ENCODE peak calls at places on chromosomes 11 and 22, in six cellular contexts. One of them, this sample, is unnamed.

GRCh38 chr11:130873766-130874165 is 42.5 kb downstream of the SNX19 start:
- DNase-seq in IMR-90: peak; percentile 76
- DNase-seq in heart left ventricle: no peak
- DNase-seq in A549: no peak
- DNase-seq in HCT116: no peak
- DNase-seq in sigmoid colon: no peak
- DNase-seq in this sample: no peak

GRCh38 chr11:2804701-2805387 is 80.7 kb downstream of the CDKN1C start:
- DNase-seq in sigmoid colon: peak; percentile 64
- DNase-seq in A549: no peak
- DNase-seq in HCT116: no peak
- DNase-seq in heart left ventricle: peak; percentile 73
- DNase-seq in IMR-90: no peak
- DNase-seq in this sample: peak; percentile 51

GRCh38 chr11:104728927-104729326 is 169.3 kb downstream of the CASP12 start:
- DNase-seq in heart left ventricle: no peak
- DNase-seq in A549: no peak
- DNase-seq in sigmoid colon: no peak
- DNase-seq in IMR-90: no peak
- DNase-seq in HCT116: no peak
- DNase-seq in this sample: no peak

GRCh38 chr22:27591060-27591459 is 210.5 kb downstream of the MN1 start:
- DNase-seq in sigmoid colon: no peak
- DNase-seq in heart left ventricle: no peak
- DNase-seq in IMR-90: no peak
- DNase-seq in A549: no peak
- DNase-seq in HCT116: no peak
- DNase-seq in this sample: no peak

GRCh38 chr11:11882539-11882938 is 40.8 kb downstream of the USP47 start:
- DNase-seq in IMR-90: no peak
- DNase-seq in heart left ventricle: no peak
- DNase-seq in A549: no peak
- DNase-seq in HCT116: no peak
- DNase-seq in sigmoid colon: no peak
- DNase-seq in this sample: no peak

GRCh38 chr11:22042081-22042480 is 150.8 kb upstream of the ANO5 start:
- DNase-seq in sigmoid colon: no peak
- DNase-seq in A549: no peak
- DNase-seq in HCT116: no peak
- DNase-seq in IMR-90: no peak
- DNase-seq in heart left ventricle: no peak
- DNase-seq in this sample: no peak

GRCh38 chr11:77020751-77021150 is 13.4 kb upstream of the B3GNT6 start:
- DNase-seq in A549: peak; percentile 33
- DNase-seq in sigmoid colon: no peak
- DNase-seq in heart left ventricle: no peak
- DNase-seq in HCT116: peak; percentile 27
- DNase-seq in IMR-90: no peak
- DNase-seq in this sample: no peak

GRCh38 chr11:114027941-114028340 is 31.6 kb upstream of the ZBTB16 start:
- DNase-seq in sigmoid colon: no peak
- DNase-seq in IMR-90: no peak
- DNase-seq in A549: no peak
- DNase-seq in HCT116: no peak
- DNase-seq in heart left ventricle: no peak
- DNase-seq in this sample: no peak

GRCh38 chr22:44883011-44883421 is 126.8 kb downstream of the PHF21B start:
- DNase-seq in HCT116: no peak
- DNase-seq in A549: no peak
- DNase-seq in sigmoid colon: peak; percentile 46
- DNase-seq in IMR-90: no peak
- DNase-seq in heart left ventricle: no peak
- DNase-seq in this sample: peak; percentile 10

GRCh38 chr11:8913961-8914660 is 3.1 kb downstream of the AKIP1 start:
- DNase-seq in A549: peak; percentile 29
- DNase-seq in HCT116: no peak
- DNase-seq in IMR-90: peak; percentile 39
- DNase-seq in heart left ventricle: no peak
- DNase-seq in sigmoid colon: no peak
- DNase-seq in this sample: no peak

GRCh38 chr11:69931060-69931910 is 112.1 kb upstream of the FGF3 start:
- DNase-seq in heart left ventricle: peak; percentile 46
- DNase-seq in IMR-90: no peak
- DNase-seq in sigmoid colon: peak; percentile 56
- DNase-seq in A549: no peak
- DNase-seq in HCT116: no peak
- DNase-seq in this sample: peak; percentile 37

GRCh38 chr11:120696597-120696996 is 185.0 kb downstream of the GRIK4 start:
- DNase-seq in heart left ventricle: no peak
- DNase-seq in HCT116: no peak
- DNase-seq in IMR-90: no peak
- DNase-seq in sigmoid colon: no peak
- DNase-seq in A549: no peak
- DNase-seq in this sample: no peak

GRCh38 chr22:49933236-49933921 is 14.9 kb downstream of the CRELD2 start:
- DNase-seq in heart left ventricle: peak; percentile 71
- DNase-seq in IMR-90: no peak
- DNase-seq in HCT116: no peak
- DNase-seq in A549: no peak
- DNase-seq in sigmoid colon: peak; percentile 94
- DNase-seq in this sample: no peak

GRCh38 chr11:93903989-93904388 is 53.6 kb upstream of the VSTM5 start:
- DNase-seq in IMR-90: no peak
- DNase-seq in sigmoid colon: no peak
- DNase-seq in A549: peak; percentile 4
- DNase-seq in HCT116: no peak
- DNase-seq in heart left ventricle: no peak
- DNase-seq in this sample: no peak

GRCh38 chr11:66936326-66936725 is 21.9 kb downstream of the PC start:
- DNase-seq in IMR-90: peak; percentile 97
- DNase-seq in HCT116: no peak
- DNase-seq in A549: peak; percentile 57
- DNase-seq in heart left ventricle: no peak
- DNase-seq in sigmoid colon: no peak
- DNase-seq in this sample: no peak

GRCh38 chr11:8610532-8611116 is 16.6 kb upstream of the STK33 start:
- DNase-seq in heart left ventricle: no peak
- DNase-seq in sigmoid colon: no peak
- DNase-seq in HCT116: no peak
- DNase-seq in IMR-90: no peak
- DNase-seq in A549: no peak
- DNase-seq in this sample: no peak

GRCh38 chr11:47099213-47099917 is 77.3 kb downstream of the ARFGAP2 start:
- DNase-seq in A549: no peak
- DNase-seq in HCT116: no peak
- DNase-seq in sigmoid colon: no peak
- DNase-seq in heart left ventricle: no peak
- DNase-seq in IMR-90: peak; percentile 47
- DNase-seq in this sample: no peak

GRCh38 chr11:20109731-20110445 is 50.4 kb downstream of the DBX1 start:
- DNase-seq in A549: no peak
- DNase-seq in sigmoid colon: no peak
- DNase-seq in HCT116: no peak
- DNase-seq in heart left ventricle: no peak
- DNase-seq in IMR-90: peak; percentile 24
- DNase-seq in this sample: no peak

GRCh38 chr11:76975513-76975912 is 58.7 kb upstream of the B3GNT6 start:
- DNase-seq in HCT116: no peak
- DNase-seq in IMR-90: no peak
- DNase-seq in sigmoid colon: no peak
- DNase-seq in heart left ventricle: no peak
- DNase-seq in A549: no peak
- DNase-seq in this sample: no peak

GRCh38 chr22:23893446-23893956 is 682 bp upstream of the MIF start:
- DNase-seq in HCT116: no peak
- DNase-seq in heart left ventricle: no peak
- DNase-seq in sigmoid colon: peak; percentile 46
- DNase-seq in IMR-90: no peak
- DNase-seq in A549: no peak
- DNase-seq in this sample: no peak

GRCh38 chr11:58133329-58134076 is 8.2 kb upstream of the OR9I1 start:
- DNase-seq in HCT116: no peak
- DNase-seq in IMR-90: no peak
- DNase-seq in sigmoid colon: no peak
- DNase-seq in A549: no peak
- DNase-seq in heart left ventricle: no peak
- DNase-seq in this sample: no peak

GRCh38 chr11:72834905-72835304 is 20.7 kb downstream of the ATG16L2 start:
- DNase-seq in A549: no peak
- DNase-seq in sigmoid colon: no peak
- DNase-seq in heart left ventricle: no peak
- DNase-seq in HCT116: no peak
- DNase-seq in IMR-90: no peak
- DNase-seq in this sample: no peak

GRCh38 chr22:24450600-24450999 is 23.2 kb downstream of the ADORA2A start:
- DNase-seq in sigmoid colon: no peak
- DNase-seq in heart left ventricle: no peak
- DNase-seq in IMR-90: no peak
- DNase-seq in HCT116: no peak
- DNase-seq in A549: no peak
- DNase-seq in this sample: no peak

GRCh38 chr11:58640386-58641023 is 18.0 kb downstream of the CNTF start:
- DNase-seq in heart left ventricle: no peak
- DNase-seq in A549: no peak
- DNase-seq in IMR-90: no peak
- DNase-seq in sigmoid colon: no peak
- DNase-seq in HCT116: no peak
- DNase-seq in this sample: no peak

GRCh38 chr11:65148657-65149056 is 14.3 kb upstream of the SYVN1 start:
- DNase-seq in HCT116: no peak
- DNase-seq in A549: no peak
- DNase-seq in heart left ventricle: no peak
- DNase-seq in IMR-90: no peak
- DNase-seq in sigmoid colon: no peak
- DNase-seq in this sample: no peak

GRCh38 chr22:27768027-27768640 is 33.4 kb downstream of the MN1 start:
- DNase-seq in A549: no peak
- DNase-seq in IMR-90: no peak
- DNase-seq in sigmoid colon: no peak
- DNase-seq in heart left ventricle: no peak
- DNase-seq in HCT116: no peak
- DNase-seq in this sample: no peak

GRCh38 chr11:108500169-108500568 is 2.0 kb upstream of the POGLUT3 start:
- DNase-seq in heart left ventricle: no peak
- DNase-seq in HCT116: no peak
- DNase-seq in sigmoid colon: no peak
- DNase-seq in IMR-90: no peak
- DNase-seq in A549: no peak
- DNase-seq in this sample: no peak

GRCh38 chr22:45930324-45930723 is 46.6 kb downstream of the WNT7B start:
- DNase-seq in heart left ventricle: no peak
- DNase-seq in HCT116: no peak
- DNase-seq in IMR-90: no peak
- DNase-seq in A549: no peak
- DNase-seq in sigmoid colon: no peak
- DNase-seq in this sample: no peak

GRCh38 chr22:17536269-17536668 is 27.0 kb upstream of the SLC25A18 start:
- DNase-seq in heart left ventricle: no peak
- DNase-seq in IMR-90: no peak
- DNase-seq in A549: no peak
- DNase-seq in HCT116: no peak
- DNase-seq in sigmoid colon: no peak
- DNase-seq in this sample: no peak

DNA sequence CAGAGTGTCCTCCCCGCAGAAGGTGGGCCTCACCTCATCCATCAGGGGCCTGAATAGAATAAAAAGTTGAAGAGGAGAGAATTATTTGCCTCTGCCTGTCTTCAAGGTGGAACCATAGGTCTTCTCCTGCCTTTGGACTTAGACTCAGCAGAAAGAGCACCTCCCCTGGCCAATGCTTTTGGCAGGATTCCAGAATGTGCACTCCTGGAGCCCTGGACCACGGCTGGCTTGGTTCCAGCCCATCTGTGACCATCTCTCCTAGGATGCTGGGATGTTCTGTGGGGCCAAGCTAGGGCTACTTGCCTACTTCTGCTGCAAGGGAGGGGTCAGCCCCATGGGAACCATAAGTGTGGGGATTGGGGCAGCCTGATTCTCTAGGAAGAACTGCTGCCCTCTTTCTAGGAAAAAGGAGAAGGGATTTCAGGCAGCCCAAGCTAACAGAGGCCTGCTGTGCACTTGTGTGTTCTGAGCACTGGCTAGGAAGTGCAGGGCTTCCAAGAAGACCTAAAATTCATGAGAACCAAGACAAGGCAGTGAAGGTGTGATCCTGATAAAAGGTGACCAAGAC is 32.2 kb upstream of the SHANK2 start:
- DNase-seq in heart left ventricle: no peak
- DNase-seq in sigmoid colon: peak; percentile 19
- DNase-seq in HCT116: no peak
- DNase-seq in IMR-90: no peak
- DNase-seq in A549: no peak
- DNase-seq in this sample: peak; percentile 51
- H3K4me3 ChIP-seq in heart left ventricle: no peak overlapping the region
- H3K4me3 ChIP-seq in sigmoid colon: no peak overlapping the region
- H3K4me3 ChIP-seq in HCT116: no peak overlapping the region
- H3K4me3 ChIP-seq in IMR-90: no peak overlapping the region
- H3K4me3 ChIP-seq in A549: no peak overlapping the region
- H3K4me3 ChIP-seq in this sample: no peak overlapping the region

GRCh38 chr11:74466916-74467885 is at the start of gene KCNE3:
- DNase-seq in IMR-90: no peak
- DNase-seq in sigmoid colon: peak; percentile 70
- DNase-seq in heart left ventricle: peak; percentile 84
- DNase-seq in A549: no peak
- DNase-seq in HCT116: no peak
- DNase-seq in this sample: no peak
- TF ChIP-seq POLR2A in IMR-90: no peak
- TF ChIP-seq POLR2A in sigmoid colon: no peak
- TF ChIP-seq POLR2A in heart left ventricle: no peak
- TF ChIP-seq POLR2A in A549: no peak
- TF ChIP-seq POLR2A in HCT116: no peak
- TF ChIP-seq POLR2A in this sample: no peak

GRCh38 chr11:18650859-18651557 is 16.9 kb upstream of the SPTY2D1 start:
- DNase-seq in A549: peak; percentile 80
- DNase-seq in sigmoid colon: no peak
- DNase-seq in HCT116: peak; percentile 69
- DNase-seq in heart left ventricle: no peak
- DNase-seq in IMR-90: peak; percentile 69
- DNase-seq in this sample: no peak
- TF ChIP-seq CTCF in A549: peak; percentile 45
- TF ChIP-seq CTCF in sigmoid colon: no peak
- TF ChIP-seq CTCF in HCT116: peak; percentile 79
- TF ChIP-seq CTCF in heart left ventricle: peak; percentile 50
- TF ChIP-seq CTCF in IMR-90: peak; percentile 69
- TF ChIP-seq CTCF in this sample: no peak

DNA sequence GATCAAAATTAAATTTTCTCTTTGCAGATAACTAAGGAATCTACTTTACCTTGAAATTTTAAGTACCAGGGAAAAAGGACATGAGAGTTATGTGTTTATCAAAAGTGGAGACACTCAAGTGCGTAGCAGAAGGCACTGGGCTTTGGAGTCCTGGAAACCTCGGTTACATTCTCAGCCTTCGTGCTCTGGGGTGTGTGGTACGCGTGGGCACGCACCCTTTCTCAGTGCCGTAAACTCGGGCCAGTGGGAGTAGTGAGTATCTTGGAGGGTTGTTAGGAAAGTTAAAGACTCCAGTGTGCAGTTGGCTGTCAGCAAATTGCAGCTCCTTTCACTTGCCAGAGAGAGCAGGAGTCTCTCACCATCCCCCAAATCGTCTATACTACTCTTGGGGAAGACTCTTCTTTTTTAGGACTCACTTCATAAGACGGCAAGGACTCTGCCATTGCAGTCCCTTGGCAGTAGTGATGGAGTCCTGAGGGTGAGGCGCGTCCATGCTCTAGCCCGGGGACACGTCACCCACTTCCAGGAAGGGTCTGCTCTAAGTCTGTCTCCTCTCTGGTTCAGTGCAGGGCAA is 171.8 kb downstream of the TBC1D22A start:
- DNase-seq in heart left ventricle: no peak
- DNase-seq in sigmoid colon: no peak
- DNase-seq in HCT116: no peak
- DNase-seq in IMR-90: no peak
- DNase-seq in A549: no peak
- DNase-seq in this sample: no peak
- H3K4me3 ChIP-seq in heart left ventricle: no peak overlapping the region
- H3K4me3 ChIP-seq in sigmoid colon: no peak overlapping the region
- H3K4me3 ChIP-seq in HCT116: peak overlapping the region; percentile 32
- H3K4me3 ChIP-seq in IMR-90: no peak overlapping the region
- H3K4me3 ChIP-seq in A549: no peak overlapping the region
- H3K4me3 ChIP-seq in this sample: no peak overlapping the region